ENCODE peak calls at places on chromosomes 5 and 9, in four cellular contexts. V, R, W and B are unnamed samples.

GRCh38 chr9:100848731-100849130 is 179.8 kb upstream of the PLPPR1 start:
- DNase-seq in W (no peak), V (no peak), R (no peak), B (no peak)

GRCh38 chr5:36688722-36689121 is 82.3 kb downstream of the SLC1A3 start:
- DNase-seq in V (no peak), R (no peak), W (no peak), B (no peak)

GRCh38 chr5:176676361-176676824 is 29.1 kb downstream of the TSPAN17 start:
- DNase-seq in W (peak), V (peak), R (no peak), B (peak)

GRCh38 chr9:117204971-117205370 is 209.9 kb downstream of the ASTN2 start:
- DNase-seq in R (no peak), V (no peak), W (no peak), B (no peak)

GRCh38 chr5:102014371-102014770 is 281.7 kb downstream of the SLCO4C1 start:
- DNase-seq in W (no peak), R (no peak), V (no peak), B (no peak)

GRCh38 chr9:9791621-9792020 is 821.2 kb downstream of the PTPRD start:
- DNase-seq in V (no peak), R (no peak), W (no peak), B (no peak)

GRCh38 chr9:96020300-96020821 is 144.9 kb downstream of the ERCC6L2 start:
- DNase-seq in R (no peak), W (no peak), V (no peak), B (no peak)

GRCh38 chr9:99365233-99365980 is 143.3 kb downstream of the SEC61B start:
- DNase-seq in R (no peak), W (no peak), V (no peak), B (no peak)

GRCh38 chr5:51997908-51998307 is 614.7 kb downstream of the ISL1 start:
- DNase-seq in V (no peak), R (no peak), W (no peak), B (no peak)

GRCh38 chr5:88659529-88660325 is 223.3 kb downstream of the MEF2C start:
- DNase-seq in V (no peak), W (peak), R (no peak), B (no peak)

GRCh38 chr9:122394265-122395242 is 23.7 kb downstream of the PTGS1 start:
- DNase-seq in V (no peak), R (no peak), W (no peak), B (no peak)

GRCh38 chr9:3200331-3200774 is 325.4 kb downstream of the RFX3 start:
- DNase-seq in R (no peak), V (no peak), W (no peak), B (no peak)

GRCh38 chr5:1206521-1207412 is 5.4 kb downstream of the SLC6A19 start:
- DNase-seq in W (peak), V (no peak), R (no peak), B (no peak)

GRCh38 chr5:29214821-29215220 is 1978.7 kb upstream of the CDH6 start:
- DNase-seq in V (no peak), W (no peak), R (no peak), B (no peak)

GRCh38 chr5:74056789-74057164 is 430.8 kb downstream of the ARHGEF28 start:
- DNase-seq in V (peak), W (no peak), R (no peak), B (no peak)

GRCh38 chr5:100647461-100648230 is 112.5 kb downstream of the FAM174A start:
- DNase-seq in W (peak), V (no peak), R (no peak), B (no peak)

GRCh38 chr9:112925058-112925641 is 34.5 kb upstream of the SLC46A2 start:
- DNase-seq in V (no peak), R (no peak), W (no peak), B (no peak)

GRCh38 chr9:124262596-124263045 is 4.9 kb downstream of the NEK6 start:
- DNase-seq in W (no peak), V (no peak), R (no peak), B (no peak)

GRCh38 chr5:160311491-160312138 is 749 bp downstream of the CCNJL start:
- DNase-seq in V (peak), W (peak), R (peak), B (no peak)

GRCh38 chr5:40547557-40547956 is 132.2 kb upstream of the PTGER4 start:
- DNase-seq in R (no peak), W (no peak), V (no peak), B (no peak)

GRCh38 chr9:17799383-17799782 is 220.5 kb downstream of the SH3GL2 start:
- DNase-seq in R (no peak), W (no peak), V (no peak), B (peak)

GRCh38 chr9:130732793-130733221 is 39.2 kb downstream of the EXOSC2 start:
- DNase-seq in W (no peak), V (no peak), R (no peak), B (no peak)

GRCh38 chr9:15182003-15182695 is 124.9 kb downstream of the TTC39B start:
- DNase-seq in R (no peak), V (no peak), W (no peak), B (no peak)

GRCh38 chr9:106717686-106718085 is 145.3 kb upstream of the ZNF462 start:
- DNase-seq in R (no peak), V (peak), W (no peak), B (no peak)

GRCh38 chr5:79878721-79879336 is 112.2 kb downstream of the MTX3 start:
- DNase-seq in V (no peak), R (no peak), W (no peak), B (peak)

GRCh38 chr9:116599342-116599884 is 87.7 kb upstream of the TRIM32 start:
- DNase-seq in V (no peak), W (no peak), R (no peak), B (no peak)

GRCh38 chr5:149005077-149005892 is 57.6 kb downstream of the SH3TC2 start:
- DNase-seq in R (no peak), V (no peak), W (no peak), B (no peak)

GRCh38 chr9:132531187-132531586 is 51.2 kb upstream of the BARHL1 start:
- DNase-seq in R (no peak), V (no peak), W (no peak), B (no peak)

GRCh38 chr9:133389025-133389557 is 12.9 kb downstream of the STKLD1 start:
- DNase-seq in V (no peak), W (no peak), R (no peak), B (no peak)

GRCh38 chr9:15469862-15470261 is 40.9 kb downstream of the PSIP1 start:
- DNase-seq in R (no peak), V (no peak), W (no peak), B (no peak)

GRCh38 chr5:963673-964531 is 44.7 kb upstream of the NKD2 start:
- DNase-seq in R (peak), W (peak), V (peak), B (no peak)

GRCh38 chr5:62305715-62306493 is at the start of gene KIF2A:
- DNase-seq in W (peak), V (peak), R (peak), B (peak)
- TF ChIP-seq POLR2A in W (peak), V (peak), R (no peak), B (peak)

GRCh38 chr5:56591081-56591480 is 224.3 kb upstream of the MAP3K1 start:
- DNase-seq in R (no peak), V (no peak), W (no peak), B (no peak)

GRCh38 chr5:56595561-56595960 is 219.8 kb upstream of the MAP3K1 start:
- DNase-seq in W (no peak), V (no peak), R (no peak), B (no peak)

GRCh38 chr5:56596154-56596553 is 219.2 kb upstream of the MAP3K1 start:
- DNase-seq in V (no peak), W (no peak), R (no peak), B (no peak)

GRCh38 chr5:56598941-56599340 is 216.4 kb upstream of the MAP3K1 start:
- DNase-seq in R (no peak), V (no peak), W (no peak), B (no peak)

DNA sequence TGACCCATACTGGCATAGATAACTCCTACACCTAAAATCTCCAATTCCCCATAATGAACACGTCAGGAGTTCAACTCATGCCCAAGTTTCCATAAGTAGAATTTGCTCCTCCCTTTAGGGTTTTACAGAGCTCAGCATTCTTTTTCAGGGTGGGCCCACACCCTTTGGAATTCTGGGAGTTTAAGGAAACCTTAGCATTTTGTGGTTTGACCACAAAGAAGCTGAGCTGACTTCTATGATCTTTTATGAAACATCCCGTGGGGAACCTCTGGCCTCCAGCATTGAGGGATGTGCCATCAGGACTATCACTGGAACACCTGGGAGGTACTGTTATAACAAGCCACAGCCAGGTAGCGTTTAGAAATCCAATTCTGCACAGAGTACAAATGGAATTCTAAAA is 220.5 kb upstream of the MAP3K1 start:
- DNase-seq in V (no peak), W (no peak), R (no peak), B (no peak)
- TF ChIP-seq POLR2A in V (no peak), W (no peak), R (no peak), B (no peak)

GRCh38 chr9:4740623-4741364 is at the start of gene AK3:
- DNase-seq in V (peak), W (peak), R (peak), B (peak)
- TF ChIP-seq POLR2A in V (peak), W (peak), R (no peak), B (peak)

GRCh38 chr5:146490089-146490843 is 25.7 kb downstream of the GPR151 start:
- DNase-seq in V (no peak), W (no peak), R (no peak), B (no peak)
- TF ChIP-seq POLR2A in V (no peak), W (no peak), R (no peak), B (no peak)

DNA sequence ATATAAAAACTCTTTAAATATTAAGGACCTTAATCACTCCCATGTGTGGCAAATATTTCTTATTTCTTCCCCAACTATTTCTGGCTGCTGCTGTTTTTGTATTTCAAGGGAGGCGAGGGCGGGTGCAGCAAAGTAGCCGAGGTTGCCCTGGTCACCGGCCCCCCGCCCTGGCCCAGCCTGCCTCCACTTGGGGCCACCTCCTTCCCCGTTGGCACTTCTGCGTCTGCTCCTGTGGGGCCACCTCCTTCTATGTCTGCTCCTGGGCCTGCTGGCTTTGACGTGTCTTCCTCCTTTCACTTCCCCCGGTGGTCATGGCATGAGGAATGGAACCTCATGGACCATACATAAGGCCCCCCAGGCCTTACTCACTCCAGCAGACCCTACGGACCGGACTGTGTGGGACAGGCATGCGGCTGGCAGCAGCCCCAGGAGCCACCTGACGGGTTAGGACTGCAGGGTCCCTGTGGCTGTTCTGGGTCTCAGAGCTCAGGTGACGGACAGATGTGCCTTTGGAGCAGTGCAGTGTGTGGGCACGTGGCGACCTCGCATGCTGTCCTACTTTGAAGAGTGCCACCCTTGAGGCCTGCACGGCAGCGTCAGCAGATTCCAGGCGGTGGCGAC is 5.8 kb upstream of the ENTPD8 start:
- DNase-seq in R (peak), W (peak), V (no peak), B (no peak)
- TF ChIP-seq POLR2A in R (no peak), W (no peak), V (no peak), B (no peak)

DNA sequence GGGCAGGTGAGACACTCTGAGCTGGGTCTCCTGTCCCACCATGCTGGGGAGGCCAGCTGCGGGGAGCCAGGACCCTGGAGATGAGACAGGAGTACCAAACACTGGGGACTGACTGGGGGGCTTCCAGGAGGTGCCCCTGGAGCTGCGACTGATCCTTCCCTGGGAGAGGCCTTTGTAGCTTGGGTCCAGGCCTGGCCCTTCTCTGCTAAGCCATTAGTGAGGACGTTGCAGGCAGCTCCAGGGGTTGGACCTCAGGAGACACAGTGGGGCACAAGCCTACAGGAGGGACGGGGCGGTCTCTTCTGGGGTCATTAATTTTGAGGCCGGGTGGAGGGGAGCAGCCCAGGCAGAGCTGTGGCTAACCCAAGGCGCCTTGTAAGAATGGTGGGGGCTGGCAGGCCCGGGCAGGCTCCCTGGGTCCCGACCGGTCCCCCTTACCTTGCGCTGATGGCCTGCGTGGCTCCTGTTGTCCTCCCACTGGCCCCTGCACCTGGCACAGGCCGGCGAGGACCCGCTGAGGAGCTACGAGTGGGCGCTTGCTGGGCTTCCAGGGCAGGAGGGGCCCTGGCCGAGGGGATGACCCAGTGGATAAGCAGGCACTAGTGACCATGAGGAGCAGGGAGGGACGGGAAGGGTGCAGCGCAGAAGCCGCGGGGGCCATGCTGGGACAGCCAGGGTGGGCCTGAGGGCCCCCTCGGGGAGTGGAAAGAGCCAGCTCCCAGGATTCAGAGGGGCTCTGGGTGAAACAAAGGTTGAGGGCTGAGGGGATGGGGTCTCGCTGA is 5.1 kb downstream of the MRPS2 start:
- DNase-seq in W (peak), R (peak), V (peak), B (no peak)
- TF ChIP-seq POLR2A in W (no peak), R (no peak), V (no peak), B (no peak)

GRCh38 chr9:92764381-92764987 is at the start of gene BICD2:
- DNase-seq in W (no peak), R (no peak), V (no peak), B (no peak)
- TF ChIP-seq POLR2A in W (no peak), R (no peak), V (no peak), B (peak)

DNA sequence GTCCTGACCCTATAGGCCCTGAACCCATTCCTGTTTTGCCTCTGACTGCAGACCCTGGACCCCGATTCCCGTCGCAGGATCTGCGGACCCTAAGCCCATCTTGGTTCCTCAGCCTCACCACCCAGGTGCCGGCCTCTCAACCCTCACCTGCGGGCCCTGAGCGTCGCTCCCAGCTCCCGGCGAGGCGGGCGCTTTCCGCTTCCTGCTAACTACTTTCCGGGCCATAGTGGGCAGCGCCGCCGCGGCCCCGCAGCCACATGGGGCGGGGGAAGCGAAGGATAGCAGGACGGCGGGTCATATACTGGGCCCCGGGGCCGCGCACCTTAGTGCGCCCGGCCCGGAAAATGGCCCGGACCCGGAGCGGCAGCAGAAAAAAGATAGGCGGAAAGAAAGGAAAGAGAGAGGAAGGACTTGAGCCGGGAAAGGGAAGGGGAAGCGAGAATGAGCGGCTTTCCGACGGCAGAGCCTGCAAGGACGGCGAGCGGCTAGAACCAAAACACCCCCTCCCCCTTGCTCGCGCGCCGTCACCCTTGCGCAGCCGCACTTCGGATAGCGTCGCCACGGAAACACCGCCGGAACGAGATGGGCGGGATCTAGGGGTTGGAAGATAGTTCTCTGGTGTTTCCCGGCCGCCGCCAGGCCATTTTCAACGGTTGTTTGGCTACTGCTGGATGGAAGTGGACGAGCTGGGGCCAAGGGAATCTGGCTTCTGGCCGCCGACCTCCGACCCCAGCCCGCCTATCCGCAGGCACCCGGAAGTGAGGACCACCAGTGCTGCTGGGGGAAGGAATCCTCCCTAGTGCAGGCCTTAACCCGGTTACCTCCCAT is at the start of gene DCAF12:
- DNase-seq in R (peak), V (peak), W (peak), B (peak)
- TF ChIP-seq POLR2A in R (peak), V (peak), W (peak), B (peak)

GRCh38 chr5:77778881-77779438 is 2.8 kb upstream of the TBCA start:
- DNase-seq in W (no peak), R (no peak), V (no peak), B (no peak)
- TF ChIP-seq POLR2A in W (no peak), R (no peak), V (no peak), B (no peak)

GRCh38 chr5:170055606-170056005 is 50.1 kb upstream of the FOXI1 start:
- DNase-seq in R (no peak), W (no peak), V (no peak), B (no peak)

GRCh38 chr5:170057311-170057710 is 48.4 kb upstream of the FOXI1 start:
- DNase-seq in W (no peak), R (no peak), V (no peak), B (no peak)

GRCh38 chr5:170053896-170054295 is 51.8 kb upstream of the FOXI1 start:
- DNase-seq in W (no peak), V (no peak), R (no peak), B (no peak)

GRCh38 chr5:170059221-170059620 is 46.5 kb upstream of the FOXI1 start:
- DNase-seq in V (no peak), R (no peak), W (no peak), B (no peak)

DNA sequence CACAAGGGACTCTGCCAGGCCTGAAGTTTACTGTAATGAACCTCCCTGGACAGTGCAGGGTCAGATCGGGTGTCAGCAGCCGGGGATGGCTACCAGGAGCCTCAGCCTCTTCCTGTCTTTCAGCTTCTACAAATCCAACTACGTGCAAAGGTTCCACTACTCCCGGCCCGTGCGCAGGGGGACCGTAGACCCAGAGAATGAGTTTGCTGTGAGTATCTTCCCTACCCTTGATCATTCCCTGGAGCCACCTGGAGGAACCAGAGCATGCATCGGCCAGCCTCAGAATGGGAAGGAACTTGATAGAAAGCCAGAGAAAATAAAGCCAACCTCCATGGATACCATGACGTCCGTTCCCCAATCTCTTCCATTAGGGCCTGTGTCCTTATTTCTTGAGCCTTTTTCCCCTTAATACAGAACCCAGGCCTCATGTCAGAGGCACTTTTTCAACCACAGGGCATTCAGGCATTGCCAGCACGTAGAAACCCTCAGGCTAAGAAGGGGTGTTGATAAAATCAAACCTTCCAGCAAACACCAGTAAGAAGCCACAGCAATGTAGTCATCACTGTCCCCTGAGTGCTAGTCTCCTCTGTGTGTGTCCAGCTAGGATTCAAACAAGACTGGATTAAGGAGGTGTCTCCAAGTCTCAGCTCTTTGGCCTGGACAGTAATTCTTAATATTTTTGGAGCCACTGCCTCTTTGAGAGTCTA is 49.0 kb upstream of the FOXI1 start:
- DNase-seq in R (no peak), W (no peak), V (no peak), B (no peak)
- TF ChIP-seq POLR2A in R (no peak), W (no peak), V (no peak), B (no peak)